ENCODE peak calls at places on chromosomes 1 and 21, in seven cellular contexts. One of them, this sample, is unnamed.
A peak's percentile ranks its signal among the peaks of the same experiment; 100 is the strongest.

GRCh38 chr1:153550398-153550758 is 1.3 kb upstream of the S100A3 start:
- DNase-seq in OCI-LY7: no peak
- DNase-seq in NCI-H345: no peak
- DNase-seq in AG09319: no peak
- DNase-seq in lung microvascular endothelial cell: no peak
- DNase-seq in HFF-Myc: no peak
- DNase-seq in body of pancreas: no peak
- DNase-seq in this sample: no peak

GRCh38 chr1:154353966-154354365 is 28.6 kb downstream of the ATP8B2 start:
- DNase-seq in OCI-LY7: no peak
- DNase-seq in NCI-H345: no peak
- DNase-seq in AG09319: no peak
- DNase-seq in lung microvascular endothelial cell: no peak
- DNase-seq in HFF-Myc: no peak
- DNase-seq in body of pancreas: no peak
- DNase-seq in this sample: no peak

GRCh38 chr1:33178836-33179439 is 2.9 kb downstream of the TRIM62 start:
- DNase-seq in OCI-LY7: no peak
- DNase-seq in NCI-H345: no peak
- DNase-seq in AG09319: no peak
- DNase-seq in lung microvascular endothelial cell: no peak
- DNase-seq in HFF-Myc: no peak
- DNase-seq in body of pancreas: no peak
- DNase-seq in this sample: no peak

GRCh38 chr1:113046569-113046968 is 26.4 kb upstream of the LRIG2 start:
- DNase-seq in OCI-LY7: no peak
- DNase-seq in NCI-H345: no peak
- DNase-seq in AG09319: no peak
- DNase-seq in lung microvascular endothelial cell: no peak
- DNase-seq in HFF-Myc: no peak
- DNase-seq in body of pancreas: no peak
- DNase-seq in this sample: no peak

GRCh38 chr1:39177641-39178040 is 26.9 kb upstream of the MACF1 start:
- DNase-seq in OCI-LY7: no peak
- DNase-seq in NCI-H345: no peak
- DNase-seq in AG09319: no peak
- DNase-seq in lung microvascular endothelial cell: no peak
- DNase-seq in HFF-Myc: no peak
- DNase-seq in body of pancreas: no peak
- DNase-seq in this sample: no peak

GRCh38 chr1:204128464-204128963 is 23.3 kb downstream of the ETNK2 start:
- DNase-seq in OCI-LY7: peak; percentile 30
- DNase-seq in NCI-H345: no peak
- DNase-seq in AG09319: no peak
- DNase-seq in lung microvascular endothelial cell: no peak
- DNase-seq in HFF-Myc: no peak
- DNase-seq in body of pancreas: no peak
- DNase-seq in this sample: no peak

GRCh38 chr1:159922499-159923202 is 2.7 kb downstream of the TAGLN2 start:
- DNase-seq in OCI-LY7: peak; percentile 14
- DNase-seq in NCI-H345: no peak
- DNase-seq in AG09319: no peak
- DNase-seq in lung microvascular endothelial cell: peak; percentile 35
- DNase-seq in HFF-Myc: no peak
- DNase-seq in body of pancreas: peak; percentile 50
- DNase-seq in this sample: no peak

GRCh38 chr1:178644308-178645120 is 80.5 kb upstream of the RALGPS2 start:
- DNase-seq in OCI-LY7: peak; percentile 51
- DNase-seq in NCI-H345: peak; percentile 25
- DNase-seq in AG09319: peak; percentile 45
- DNase-seq in lung microvascular endothelial cell: peak; percentile 82
- DNase-seq in HFF-Myc: no peak
- DNase-seq in body of pancreas: peak; percentile 81
- DNase-seq in this sample: no peak

GRCh38 chr1:161179698-161180097 is 2.4 kb upstream of the B4GALT3 start:
- DNase-seq in OCI-LY7: no peak
- DNase-seq in NCI-H345: no peak
- DNase-seq in AG09319: no peak
- DNase-seq in lung microvascular endothelial cell: no peak
- DNase-seq in HFF-Myc: no peak
- DNase-seq in body of pancreas: no peak
- DNase-seq in this sample: no peak

GRCh38 chr1:46401514-46401913 is 7.4 kb downstream of the FAAH start:
- DNase-seq in OCI-LY7: no peak
- DNase-seq in NCI-H345: no peak
- DNase-seq in AG09319: no peak
- DNase-seq in lung microvascular endothelial cell: no peak
- DNase-seq in HFF-Myc: no peak
- DNase-seq in body of pancreas: no peak
- DNase-seq in this sample: no peak

GRCh38 chr1:118902299-118903270 is 85.6 kb downstream of the TBX15 start:
- DNase-seq in OCI-LY7: no peak
- DNase-seq in NCI-H345: no peak
- DNase-seq in AG09319: no peak
- DNase-seq in lung microvascular endothelial cell: no peak
- DNase-seq in HFF-Myc: no peak
- DNase-seq in body of pancreas: no peak
- DNase-seq in this sample: no peak

GRCh38 chr1:38858833-38859560 is 575 bp downstream of the RRAGC start:
- DNase-seq in OCI-LY7: peak; percentile 65
- DNase-seq in NCI-H345: peak; percentile 46
- DNase-seq in AG09319: no peak
- DNase-seq in lung microvascular endothelial cell: peak; percentile 51
- DNase-seq in HFF-Myc: no peak
- DNase-seq in body of pancreas: peak; percentile 60
- DNase-seq in this sample: no peak

GRCh38 chr1:232983817-232984567 is 33.6 kb downstream of the NTPCR start:
- DNase-seq in OCI-LY7: no peak
- DNase-seq in NCI-H345: no peak
- DNase-seq in AG09319: no peak
- DNase-seq in lung microvascular endothelial cell: no peak
- DNase-seq in HFF-Myc: no peak
- DNase-seq in body of pancreas: no peak
- DNase-seq in this sample: no peak

GRCh38 chr21:38610573-38611251 is 112.4 kb upstream of the ERG start:
- DNase-seq in OCI-LY7: no peak
- DNase-seq in NCI-H345: no peak
- DNase-seq in AG09319: no peak
- DNase-seq in lung microvascular endothelial cell: no peak
- DNase-seq in HFF-Myc: no peak
- DNase-seq in body of pancreas: no peak
- DNase-seq in this sample: no peak